ENCODE peak calls at places on chromosomes 16 and 17, in five cellular contexts. I is thoracic aorta, H is mesendoderm, T is endodermal cell, Y is WERI-Rb-1. J is an unnamed sample.

GRCh38 chr16:75402821-75403475 is 30.4 kb downstream of the CFDP1 start:
- DNase-seq in I (no peak), Y (no peak), H (peak), T (no peak), J (no peak)

GRCh38 chr17:60743812-60744211 is 66.2 kb downstream of the BCAS3 start:
- DNase-seq in I (no peak), Y (no peak), T (no peak), H (peak), J (no peak)

GRCh38 chr17:6853764-6854442 is 22.4 kb upstream of the TEKT1 start:
- DNase-seq in H (peak), T (peak), I (no peak), Y (no peak), J (no peak)

GRCh38 chr17:7755095-7755890 is 37.7 kb downstream of the DNAH2 start:
- DNase-seq in T (peak), I (no peak), Y (no peak), H (no peak), J (no peak)

GRCh38 chr16:16887193-16887592 is 508.3 kb downstream of the NPIPA7 start:
- DNase-seq in T (no peak), Y (no peak), H (no peak), I (no peak), J (no peak)

GRCh38 chr17:57480438-57481196 is 224.3 kb downstream of the MSI2 start:
- DNase-seq in I (no peak), T (no peak), Y (no peak), H (peak), J (no peak)

GRCh38 chr17:47210105-47210504 is 957 bp downstream of the MYL4 start:
- DNase-seq in Y (no peak), T (peak), I (no peak), H (peak), J (no peak)

GRCh38 chr17:65750678-65751077 is 189.2 kb upstream of the AXIN2 start:
- DNase-seq in I (no peak), T (no peak), H (no peak), Y (no peak), J (no peak)

GRCh38 chr17:4174556-4174955 is 31.6 kb downstream of the CYB5D2 start:
- DNase-seq in Y (no peak), I (no peak), H (no peak), T (no peak), J (no peak)

GRCh38 chr17:79997004-79997673 is 38.5 kb downstream of the TBC1D16 start:
- DNase-seq in H (no peak), T (no peak), I (no peak), Y (no peak), J (no peak)

GRCh38 chr17:5581655-5582054 is 2.7 kb downstream of the NLRP1 start:
- DNase-seq in Y (no peak), T (no peak), H (no peak), I (no peak), J (no peak)

GRCh38 chr16:71923941-71924690 is 28.8 kb downstream of the IST1 start:
- DNase-seq in I (no peak), T (no peak), H (no peak), Y (no peak), J (no peak)

GRCh38 chr17:80151333-80151732 is 4.4 kb upstream of the EIF4A3 start:
- DNase-seq in T (no peak), Y (no peak), H (no peak), I (no peak), J (no peak)

GRCh38 chr16:2749476-2749875 is 3.0 kb upstream of the SRRM2 start:
- DNase-seq in Y (no peak), H (no peak), I (no peak), T (no peak), J (no peak)

GRCh38 chr16:3017806-3018506 is at the start of gene CLDN6:
- DNase-seq in I (no peak), H (peak), Y (no peak), T (peak), J (no peak)

GRCh38 chr17:7190276-7190917 is 11.2 kb upstream of the ASGR1 start:
- DNase-seq in H (no peak), Y (no peak), T (peak), I (no peak), J (no peak)

GRCh38 chr16:57167951-57168350 is 17.9 kb downstream of the PSME3IP1 start:
- DNase-seq in I (no peak), T (no peak), Y (no peak), H (peak), J (no peak)

GRCh38 chr17:78375401-78376079 is 2.9 kb upstream of the PGS1 start:
- DNase-seq in T (peak), Y (no peak), H (no peak), I (no peak), J (peak)

GRCh38 chr17:78374189-78374588 is 4.3 kb upstream of the PGS1 start:
- DNase-seq in Y (no peak), T (no peak), H (no peak), I (no peak), J (no peak)

GRCh38 chr17:78377858-78378224 is 608 bp upstream of the PGS1 start:
- DNase-seq in T (no peak), Y (peak), H (no peak), I (no peak), J (no peak)

GRCh38 chr17:78374631-78375274 is 3.7 kb upstream of the PGS1 start:
- DNase-seq in T (peak), I (no peak), Y (no peak), H (peak), J (no peak)

GRCh38 chr17:78376161-78376560 is 2.3 kb upstream of the PGS1 start:
- DNase-seq in T (no peak), I (no peak), Y (no peak), H (no peak), J (no peak)
- H3K27ac ChIP-seq in T (no peak), I (no peak), Y (no peak), H (no peak), J (no peak)

DNA sequence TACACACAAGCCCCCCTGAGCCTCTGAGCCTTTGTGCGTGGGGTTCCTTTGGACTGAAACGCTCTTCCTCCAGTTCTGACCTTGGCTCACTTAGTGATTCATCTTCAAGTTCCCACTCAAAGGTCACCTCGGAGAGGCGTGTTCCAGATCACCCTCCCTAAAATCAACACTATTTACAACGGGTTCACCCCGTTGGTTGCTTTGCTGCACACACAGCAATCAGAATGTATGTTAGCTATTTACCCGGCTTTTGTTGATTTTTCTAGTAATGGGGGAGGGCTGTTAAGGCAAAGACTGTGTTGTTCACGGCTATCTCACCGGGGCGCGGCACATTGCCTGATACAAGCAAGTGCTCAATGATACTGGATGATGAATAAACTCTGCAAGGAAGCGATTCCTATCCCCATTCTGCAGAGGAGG is 977 bp downstream of the NAGPA start:
- DNase-seq in Y (no peak), T (no peak), I (no peak), H (no peak), J (no peak)
- H3K27ac ChIP-seq in Y (no peak), T (no peak), I (no peak), H (no peak), J (peak)

GRCh38 chr17:73307130-73307529 is 4.7 kb downstream of the CDC42EP4 start:
- DNase-seq in Y (no peak), I (no peak), T (no peak), H (no peak), J (peak)

GRCh38 chr17:73305845-73306836 is 5.7 kb downstream of the CDC42EP4 start:
- DNase-seq in T (peak), I (no peak), Y (no peak), H (no peak), J (no peak)

GRCh38 chr17:73302189-73302588 is 9.6 kb downstream of the CDC42EP4 start:
- DNase-seq in I (no peak), T (no peak), Y (no peak), H (no peak), J (no peak)

GRCh38 chr17:73304438-73304837 is 7.4 kb downstream of the CDC42EP4 start:
- DNase-seq in I (no peak), Y (no peak), T (no peak), H (peak), J (no peak)

DNA sequence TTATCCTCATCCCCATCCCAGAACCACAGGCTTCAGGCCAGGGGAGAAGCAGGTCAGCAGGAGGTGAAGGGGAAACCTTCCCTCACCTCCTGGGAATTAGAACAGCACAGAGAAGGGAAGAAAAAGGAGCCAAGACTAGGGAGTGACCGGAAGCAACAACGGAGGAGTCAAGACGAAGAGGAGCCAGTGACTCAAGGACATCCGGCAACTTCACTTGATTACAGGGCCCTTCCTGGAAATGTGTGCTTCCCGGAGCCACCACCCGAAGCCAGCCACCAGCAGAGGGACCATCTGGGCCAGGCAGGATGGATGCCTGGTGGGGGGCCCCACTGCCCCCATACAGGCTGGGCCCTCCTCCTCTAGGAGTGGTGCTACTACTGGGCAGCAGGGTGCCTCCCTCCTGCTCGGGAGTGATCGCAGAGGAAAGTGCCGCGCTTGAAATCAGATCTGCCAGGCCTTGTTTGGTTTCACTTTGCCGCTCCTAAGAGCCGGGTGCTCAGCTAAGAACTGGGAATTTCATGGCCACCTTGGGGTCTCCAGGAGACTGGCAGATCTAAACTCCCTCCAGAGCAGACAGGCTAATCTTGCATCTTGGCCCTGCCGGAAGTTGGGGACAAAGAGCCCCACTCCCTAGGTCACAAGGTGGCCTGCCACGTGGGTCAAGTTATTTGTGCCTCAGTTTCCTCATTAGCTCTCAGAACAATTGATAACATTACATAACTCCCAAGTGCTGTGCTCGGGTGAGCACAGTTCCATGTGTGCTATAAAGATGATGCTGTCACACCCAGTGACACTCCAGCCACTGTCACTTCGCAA is 6.6 kb downstream of the CDC42EP4 start:
- DNase-seq in I (peak), T (peak), H (peak), Y (peak), J (peak)
- H3K27ac ChIP-seq in I (peak), T (no peak), H (peak), Y (peak), J (peak)

GRCh38 chr16:70699696-70700095 is 13.8 kb upstream of the MTSS2 start:
- DNase-seq in Y (no peak), I (no peak), H (no peak), T (no peak), J (no peak)
- H3K27ac ChIP-seq in Y (no peak), I (peak), H (no peak), T (peak), J (peak)

GRCh38 chr17:82253179-82253544 is 20.3 kb downstream of the CSNK1D start:
- DNase-seq in H (no peak), I (no peak), T (no peak), Y (no peak), J (no peak)

GRCh38 chr17:82258555-82258954 is 14.9 kb downstream of the CSNK1D start:
- DNase-seq in H (no peak), Y (no peak), T (no peak), I (no peak), J (no peak)

GRCh38 chr17:82255573-82255972 is 17.9 kb downstream of the CSNK1D start:
- DNase-seq in H (no peak), T (no peak), Y (no peak), I (no peak), J (no peak)

GRCh38 chr17:82256242-82256894 is 17.1 kb downstream of the CSNK1D start:
- DNase-seq in Y (no peak), I (no peak), T (no peak), H (no peak), J (no peak)

DNA sequence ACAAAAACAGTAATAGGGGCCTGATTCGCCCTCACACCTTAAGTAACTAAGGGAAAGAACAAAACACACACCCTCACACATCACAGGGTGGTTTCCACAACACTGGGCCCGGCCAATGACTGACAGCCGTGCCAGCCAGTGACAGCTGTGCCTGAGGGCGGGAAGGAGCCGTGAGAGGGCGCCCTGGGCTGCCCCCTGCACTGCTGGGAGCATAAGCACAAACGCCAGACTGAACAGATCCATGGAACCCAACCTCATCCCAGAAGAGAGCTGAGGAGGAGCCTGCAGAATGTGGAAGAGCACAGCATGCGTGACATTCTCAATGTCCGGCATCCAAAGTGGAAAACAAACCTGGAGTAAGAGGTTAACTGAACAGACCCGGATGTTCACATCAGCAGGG is 16.0 kb downstream of the CSNK1D start:
- DNase-seq in H (peak), T (peak), I (no peak), Y (peak), J (no peak)
- H3K27ac ChIP-seq in H (no peak), T (no peak), I (no peak), Y (peak), J (no peak)

GRCh38 chr17:50207318-50207717 is 5.9 kb upstream of the COL1A1 start:
- DNase-seq in Y (no peak), T (no peak), I (no peak), H (no peak), J (no peak)

GRCh38 chr17:50207792-50208567 is 6.5 kb upstream of the COL1A1 start:
- DNase-seq in H (no peak), I (no peak), Y (no peak), T (peak), J (no peak)

GRCh38 chr17:50209133-50209471 is 7.7 kb upstream of the COL1A1 start:
- DNase-seq in H (no peak), T (no peak), I (no peak), Y (no peak), J (no peak)

GRCh38 chr17:50209472-50210248 is 8.2 kb upstream of the COL1A1 start:
- DNase-seq in Y (peak), T (peak), H (peak), I (peak), J (peak)

GRCh38 chr17:50208611-50209061 is 7.2 kb upstream of the COL1A1 start:
- DNase-seq in Y (no peak), T (peak), I (no peak), H (peak), J (no peak)
- H3K27ac ChIP-seq in Y (peak), T (no peak), I (peak), H (peak), J (peak)

GRCh38 chr16:69853481-69853880 is 91.3 kb downstream of the WWP2 start:
- DNase-seq in I (no peak), Y (no peak), T (no peak), H (peak), J (no peak)
- H3K27ac ChIP-seq in I (no peak), Y (no peak), T (no peak), H (no peak), J (no peak)

J was measured in tibial artery.